ENCODE peak calls at places on chromosome 11, in ten cellular contexts. B, G, P, W, F, X, Z, C, R and I are unnamed samples.

GRCh38 chr11:102157219-102157618 is 47.0 kb downstream of the YAP1 start:
- DNase-seq in F (no peak), G (no peak), P (no peak), X (peak), R (peak), W (no peak), C (peak), Z (peak), B (no peak), I (peak)

GRCh38 chr11:14082338-14082737 is 119.8 kb downstream of the SPON1 start:
- DNase-seq in C (no peak), R (no peak), F (no peak), W (no peak), B (no peak), Z (no peak), X (peak), G (no peak), P (no peak), I (no peak)

GRCh38 chr11:73325036-73325981 is 17.2 kb downstream of the ARHGEF17 start:
- DNase-seq in P (no peak), C (no peak), G (no peak), X (peak), R (no peak), Z (peak), F (no peak), B (no peak), W (no peak), I (no peak)

GRCh38 chr11:60912223-60912850 is 1.6 kb upstream of the TMEM109 start:
- DNase-seq in P (peak), W (no peak), Z (no peak), R (no peak), C (no peak), G (no peak), X (no peak), F (no peak), B (no peak), I (no peak)

GRCh38 chr11:11025087-11025486 is 167.2 kb upstream of the ZBED5 start:
- DNase-seq in Z (no peak), C (no peak), W (no peak), R (no peak), X (no peak), G (no peak), B (no peak), F (no peak), P (no peak), I (no peak)

GRCh38 chr11:16981651-16982194 is 32.5 kb downstream of the PLEKHA7 start:
- DNase-seq in G (peak), Z (peak), B (no peak), X (peak), F (no peak), P (no peak), R (peak), C (no peak), W (no peak), I (peak)

GRCh38 chr11:69473520-69473894 is 8.0 kb upstream of the LINC01488 start:
- DNase-seq in F (no peak), R (no peak), P (no peak), X (no peak), W (no peak), B (no peak), Z (no peak), C (no peak), G (no peak), I (no peak)

GRCh38 chr11:35304393-35304790 is 115.0 kb downstream of the SLC1A2 start:
- DNase-seq in Z (no peak), F (no peak), X (peak), W (no peak), G (no peak), R (peak), C (no peak), P (no peak), B (no peak), I (peak)

GRCh38 chr11:70158757-70159389 is 44.2 kb upstream of the FADD start:
- DNase-seq in R (no peak), B (no peak), W (no peak), X (no peak), Z (no peak), G (no peak), F (no peak), P (no peak), C (no peak), I (no peak)